ENCODE peak calls at places on chromosomes 5 and 9, in seven cellular contexts. One of them, this sample, is unnamed.

GRCh38 chr9:124381073-124381945 is 33.9 kb downstream of the PSMB7 start:
- DNase-seq in neural crest cell: no peak
- DNase-seq in HT1080: peak
- DNase-seq in stimulated activated CD8-positive, alpha-beta memory T cell treated with anti-CD3 and anti-CD28 coated beads, Interleukin-12 subunit alpha, Interleukin-12 subunit beta, amount 100 ng/mL, for 1 hour: no peak
- DNase-seq in NCI-H524 treated with DMSO at 0.1 percent for 48 hours: no peak
- DNase-seq in fibroblast of pulmonary artery: no peak
- DNase-seq in gastrocnemius medialis: no peak
- DNase-seq in this sample: no peak

GRCh38 chr9:130008577-130008976 is 34.4 kb downstream of the FNBP1 start:
- DNase-seq in neural crest cell: no peak
- DNase-seq in HT1080: no peak
- DNase-seq in stimulated activated CD8-positive, alpha-beta memory T cell treated with anti-CD3 and anti-CD28 coated beads, Interleukin-12 subunit alpha, Interleukin-12 subunit beta, amount 100 ng/mL, for 1 hour: no peak
- DNase-seq in NCI-H524 treated with DMSO at 0.1 percent for 48 hours: no peak
- DNase-seq in fibroblast of pulmonary artery: no peak
- DNase-seq in gastrocnemius medialis: no peak
- DNase-seq in this sample: no peak

GRCh38 chr5:73498057-73498992 is at the start of gene BTF3:
- DNase-seq in neural crest cell: peak
- DNase-seq in HT1080: peak
- DNase-seq in stimulated activated CD8-positive, alpha-beta memory T cell treated with anti-CD3 and anti-CD28 coated beads, Interleukin-12 subunit alpha, Interleukin-12 subunit beta, amount 100 ng/mL, for 1 hour: peak
- DNase-seq in NCI-H524 treated with DMSO at 0.1 percent for 48 hours: peak
- DNase-seq in fibroblast of pulmonary artery: peak
- DNase-seq in gastrocnemius medialis: peak
- DNase-seq in this sample: peak

GRCh38 chr5:40985501-40985900 is 76.2 kb downstream of the C7 start:
- DNase-seq in neural crest cell: no peak
- DNase-seq in HT1080: no peak
- DNase-seq in stimulated activated CD8-positive, alpha-beta memory T cell treated with anti-CD3 and anti-CD28 coated beads, Interleukin-12 subunit alpha, Interleukin-12 subunit beta, amount 100 ng/mL, for 1 hour: no peak
- DNase-seq in NCI-H524 treated with DMSO at 0.1 percent for 48 hours: no peak
- DNase-seq in fibroblast of pulmonary artery: no peak
- DNase-seq in gastrocnemius medialis: no peak
- DNase-seq in this sample: no peak

GRCh38 chr9:35162605-35163315 is 951 bp downstream of the UNC13B start:
- DNase-seq in neural crest cell: no peak
- DNase-seq in HT1080: no peak
- DNase-seq in stimulated activated CD8-positive, alpha-beta memory T cell treated with anti-CD3 and anti-CD28 coated beads, Interleukin-12 subunit alpha, Interleukin-12 subunit beta, amount 100 ng/mL, for 1 hour: no peak
- DNase-seq in NCI-H524 treated with DMSO at 0.1 percent for 48 hours: peak
- DNase-seq in fibroblast of pulmonary artery: no peak
- DNase-seq in gastrocnemius medialis: no peak
- DNase-seq in this sample: no peak

GRCh38 chr9:93713716-93714115 is 137.3 kb downstream of the PHF2 start:
- DNase-seq in neural crest cell: no peak
- DNase-seq in HT1080: peak
- DNase-seq in stimulated activated CD8-positive, alpha-beta memory T cell treated with anti-CD3 and anti-CD28 coated beads, Interleukin-12 subunit alpha, Interleukin-12 subunit beta, amount 100 ng/mL, for 1 hour: no peak
- DNase-seq in NCI-H524 treated with DMSO at 0.1 percent for 48 hours: no peak
- DNase-seq in fibroblast of pulmonary artery: no peak
- DNase-seq in gastrocnemius medialis: no peak
- DNase-seq in this sample: no peak

GRCh38 chr9:137138701-137139467 is at the start of gene GRIN1:
- DNase-seq in neural crest cell: no peak
- DNase-seq in HT1080: no peak
- DNase-seq in stimulated activated CD8-positive, alpha-beta memory T cell treated with anti-CD3 and anti-CD28 coated beads, Interleukin-12 subunit alpha, Interleukin-12 subunit beta, amount 100 ng/mL, for 1 hour: no peak
- DNase-seq in NCI-H524 treated with DMSO at 0.1 percent for 48 hours: no peak
- DNase-seq in fibroblast of pulmonary artery: peak
- DNase-seq in gastrocnemius medialis: no peak
- DNase-seq in this sample: no peak

GRCh38 chr9:89038354-89039091 is 47.3 kb downstream of the S1PR3 start:
- DNase-seq in neural crest cell: no peak
- DNase-seq in HT1080: peak
- DNase-seq in stimulated activated CD8-positive, alpha-beta memory T cell treated with anti-CD3 and anti-CD28 coated beads, Interleukin-12 subunit alpha, Interleukin-12 subunit beta, amount 100 ng/mL, for 1 hour: no peak
- DNase-seq in NCI-H524 treated with DMSO at 0.1 percent for 48 hours: no peak
- DNase-seq in fibroblast of pulmonary artery: peak
- DNase-seq in gastrocnemius medialis: peak
- DNase-seq in this sample: no peak

GRCh38 chr5:109961755-109962154 is 272.0 kb downstream of the MAN2A1 start:
- DNase-seq in neural crest cell: no peak
- DNase-seq in HT1080: no peak
- DNase-seq in stimulated activated CD8-positive, alpha-beta memory T cell treated with anti-CD3 and anti-CD28 coated beads, Interleukin-12 subunit alpha, Interleukin-12 subunit beta, amount 100 ng/mL, for 1 hour: no peak
- DNase-seq in NCI-H524 treated with DMSO at 0.1 percent for 48 hours: no peak
- DNase-seq in fibroblast of pulmonary artery: no peak
- DNase-seq in gastrocnemius medialis: no peak
- DNase-seq in this sample: no peak

GRCh38 chr5:76372320-76373054 is 30.6 kb upstream of the IQGAP2 start:
- DNase-seq in neural crest cell: no peak
- DNase-seq in HT1080: peak
- DNase-seq in stimulated activated CD8-positive, alpha-beta memory T cell treated with anti-CD3 and anti-CD28 coated beads, Interleukin-12 subunit alpha, Interleukin-12 subunit beta, amount 100 ng/mL, for 1 hour: no peak
- DNase-seq in NCI-H524 treated with DMSO at 0.1 percent for 48 hours: no peak
- DNase-seq in fibroblast of pulmonary artery: peak
- DNase-seq in gastrocnemius medialis: no peak
- DNase-seq in this sample: no peak

GRCh38 chr5:57476743-57477142 is 5.9 kb downstream of the ACTBL2 start:
- DNase-seq in neural crest cell: no peak
- DNase-seq in HT1080: no peak
- DNase-seq in stimulated activated CD8-positive, alpha-beta memory T cell treated with anti-CD3 and anti-CD28 coated beads, Interleukin-12 subunit alpha, Interleukin-12 subunit beta, amount 100 ng/mL, for 1 hour: no peak
- DNase-seq in NCI-H524 treated with DMSO at 0.1 percent for 48 hours: no peak
- DNase-seq in fibroblast of pulmonary artery: no peak
- DNase-seq in gastrocnemius medialis: no peak
- DNase-seq in this sample: no peak

GRCh38 chr9:93093449-93094293 is 2.3 kb upstream of the CARD19 start:
- DNase-seq in neural crest cell: no peak
- DNase-seq in HT1080: no peak
- DNase-seq in stimulated activated CD8-positive, alpha-beta memory T cell treated with anti-CD3 and anti-CD28 coated beads, Interleukin-12 subunit alpha, Interleukin-12 subunit beta, amount 100 ng/mL, for 1 hour: no peak
- DNase-seq in NCI-H524 treated with DMSO at 0.1 percent for 48 hours: no peak
- DNase-seq in fibroblast of pulmonary artery: no peak
- DNase-seq in gastrocnemius medialis: peak
- DNase-seq in this sample: no peak

GRCh38 chr5:121913397-121913796 is 48.4 kb upstream of the SRFBP1 start:
- DNase-seq in neural crest cell: no peak
- DNase-seq in HT1080: no peak
- DNase-seq in stimulated activated CD8-positive, alpha-beta memory T cell treated with anti-CD3 and anti-CD28 coated beads, Interleukin-12 subunit alpha, Interleukin-12 subunit beta, amount 100 ng/mL, for 1 hour: no peak
- DNase-seq in NCI-H524 treated with DMSO at 0.1 percent for 48 hours: peak
- DNase-seq in fibroblast of pulmonary artery: no peak
- DNase-seq in gastrocnemius medialis: no peak
- DNase-seq in this sample: no peak

GRCh38 chr5:171162602-171163001 is 146.4 kb upstream of the TLX3 start:
- DNase-seq in neural crest cell: peak
- DNase-seq in HT1080: peak
- DNase-seq in stimulated activated CD8-positive, alpha-beta memory T cell treated with anti-CD3 and anti-CD28 coated beads, Interleukin-12 subunit alpha, Interleukin-12 subunit beta, amount 100 ng/mL, for 1 hour: no peak
- DNase-seq in NCI-H524 treated with DMSO at 0.1 percent for 48 hours: no peak
- DNase-seq in fibroblast of pulmonary artery: peak
- DNase-seq in gastrocnemius medialis: no peak
- DNase-seq in this sample: no peak

GRCh38 chr5:37882636-37883035 is 42.8 kb upstream of the GDNF start:
- DNase-seq in neural crest cell: no peak
- DNase-seq in HT1080: no peak
- DNase-seq in stimulated activated CD8-positive, alpha-beta memory T cell treated with anti-CD3 and anti-CD28 coated beads, Interleukin-12 subunit alpha, Interleukin-12 subunit beta, amount 100 ng/mL, for 1 hour: no peak
- DNase-seq in NCI-H524 treated with DMSO at 0.1 percent for 48 hours: no peak
- DNase-seq in fibroblast of pulmonary artery: no peak
- DNase-seq in gastrocnemius medialis: no peak
- DNase-seq in this sample: no peak

GRCh38 chr5:106827061-106827460 is 843.7 kb downstream of the EFNA5 start:
- DNase-seq in neural crest cell: no peak
- DNase-seq in HT1080: no peak
- DNase-seq in stimulated activated CD8-positive, alpha-beta memory T cell treated with anti-CD3 and anti-CD28 coated beads, Interleukin-12 subunit alpha, Interleukin-12 subunit beta, amount 100 ng/mL, for 1 hour: no peak
- DNase-seq in NCI-H524 treated with DMSO at 0.1 percent for 48 hours: no peak
- DNase-seq in fibroblast of pulmonary artery: peak
- DNase-seq in gastrocnemius medialis: no peak
- DNase-seq in this sample: no peak

GRCh38 chr9:16121593-16121992 is 568.8 kb downstream of the CCDC171 start:
- DNase-seq in neural crest cell: no peak
- DNase-seq in HT1080: peak
- DNase-seq in stimulated activated CD8-positive, alpha-beta memory T cell treated with anti-CD3 and anti-CD28 coated beads, Interleukin-12 subunit alpha, Interleukin-12 subunit beta, amount 100 ng/mL, for 1 hour: no peak
- DNase-seq in NCI-H524 treated with DMSO at 0.1 percent for 48 hours: no peak
- DNase-seq in fibroblast of pulmonary artery: peak
- DNase-seq in gastrocnemius medialis: no peak
- DNase-seq in this sample: no peak

GRCh38 chr5:129971684-129972083 is 67.4 kb downstream of the CHSY3 start:
- DNase-seq in neural crest cell: no peak
- DNase-seq in HT1080: no peak
- DNase-seq in stimulated activated CD8-positive, alpha-beta memory T cell treated with anti-CD3 and anti-CD28 coated beads, Interleukin-12 subunit alpha, Interleukin-12 subunit beta, amount 100 ng/mL, for 1 hour: no peak
- DNase-seq in NCI-H524 treated with DMSO at 0.1 percent for 48 hours: no peak
- DNase-seq in fibroblast of pulmonary artery: no peak
- DNase-seq in gastrocnemius medialis: no peak
- DNase-seq in this sample: no peak

GRCh38 chr9:134010774-134011173 is 14.5 kb upstream of the BRD3OS start:
- DNase-seq in neural crest cell: no peak
- DNase-seq in HT1080: no peak
- DNase-seq in stimulated activated CD8-positive, alpha-beta memory T cell treated with anti-CD3 and anti-CD28 coated beads, Interleukin-12 subunit alpha, Interleukin-12 subunit beta, amount 100 ng/mL, for 1 hour: no peak
- DNase-seq in NCI-H524 treated with DMSO at 0.1 percent for 48 hours: peak
- DNase-seq in fibroblast of pulmonary artery: no peak
- DNase-seq in gastrocnemius medialis: no peak
- DNase-seq in this sample: no peak

GRCh38 chr5:160894-161540 is 30.3 kb upstream of the LRRC14B start:
- DNase-seq in neural crest cell: no peak
- DNase-seq in HT1080: no peak
- DNase-seq in stimulated activated CD8-positive, alpha-beta memory T cell treated with anti-CD3 and anti-CD28 coated beads, Interleukin-12 subunit alpha, Interleukin-12 subunit beta, amount 100 ng/mL, for 1 hour: no peak
- DNase-seq in NCI-H524 treated with DMSO at 0.1 percent for 48 hours: no peak
- DNase-seq in fibroblast of pulmonary artery: no peak
- DNase-seq in gastrocnemius medialis: no peak
- DNase-seq in this sample: no peak

GRCh38 chr5:18395126-18396110 is 761.2 kb downstream of the TAF11L14 start:
- DNase-seq in neural crest cell: no peak
- DNase-seq in HT1080: no peak
- DNase-seq in stimulated activated CD8-positive, alpha-beta memory T cell treated with anti-CD3 and anti-CD28 coated beads, Interleukin-12 subunit alpha, Interleukin-12 subunit beta, amount 100 ng/mL, for 1 hour: no peak
- DNase-seq in NCI-H524 treated with DMSO at 0.1 percent for 48 hours: no peak
- DNase-seq in fibroblast of pulmonary artery: no peak
- DNase-seq in gastrocnemius medialis: no peak
- DNase-seq in this sample: no peak

GRCh38 chr5:179406031-179406681 is 60.9 kb upstream of the ADAMTS2 start:
- DNase-seq in neural crest cell: no peak
- DNase-seq in HT1080: no peak
- DNase-seq in stimulated activated CD8-positive, alpha-beta memory T cell treated with anti-CD3 and anti-CD28 coated beads, Interleukin-12 subunit alpha, Interleukin-12 subunit beta, amount 100 ng/mL, for 1 hour: no peak
- DNase-seq in NCI-H524 treated with DMSO at 0.1 percent for 48 hours: no peak
- DNase-seq in fibroblast of pulmonary artery: peak
- DNase-seq in gastrocnemius medialis: no peak
- DNase-seq in this sample: no peak

GRCh38 chr5:93924628-93925027 is 183.2 kb upstream of the POU5F2 start:
- DNase-seq in neural crest cell: no peak
- DNase-seq in HT1080: no peak
- DNase-seq in stimulated activated CD8-positive, alpha-beta memory T cell treated with anti-CD3 and anti-CD28 coated beads, Interleukin-12 subunit alpha, Interleukin-12 subunit beta, amount 100 ng/mL, for 1 hour: no peak
- DNase-seq in NCI-H524 treated with DMSO at 0.1 percent for 48 hours: no peak
- DNase-seq in fibroblast of pulmonary artery: peak
- DNase-seq in gastrocnemius medialis: no peak
- DNase-seq in this sample: no peak

GRCh38 chr9:128362774-128363173 is 8.4 kb upstream of the URM1 start:
- DNase-seq in neural crest cell: no peak
- DNase-seq in HT1080: no peak
- DNase-seq in stimulated activated CD8-positive, alpha-beta memory T cell treated with anti-CD3 and anti-CD28 coated beads, Interleukin-12 subunit alpha, Interleukin-12 subunit beta, amount 100 ng/mL, for 1 hour: no peak
- DNase-seq in NCI-H524 treated with DMSO at 0.1 percent for 48 hours: no peak
- DNase-seq in fibroblast of pulmonary artery: no peak
- DNase-seq in gastrocnemius medialis: no peak
- DNase-seq in this sample: no peak

GRCh38 chr5:150497274-150497988 is 10.5 kb upstream of the NDST1 start:
- DNase-seq in neural crest cell: no peak
- DNase-seq in HT1080: peak
- DNase-seq in stimulated activated CD8-positive, alpha-beta memory T cell treated with anti-CD3 and anti-CD28 coated beads, Interleukin-12 subunit alpha, Interleukin-12 subunit beta, amount 100 ng/mL, for 1 hour: no peak
- DNase-seq in NCI-H524 treated with DMSO at 0.1 percent for 48 hours: no peak
- DNase-seq in fibroblast of pulmonary artery: peak
- DNase-seq in gastrocnemius medialis: peak
- DNase-seq in this sample: no peak

GRCh38 chr5:55276771-55277170 is 30.7 kb downstream of the DHX29 start:
- DNase-seq in neural crest cell: no peak
- DNase-seq in HT1080: peak
- DNase-seq in stimulated activated CD8-positive, alpha-beta memory T cell treated with anti-CD3 and anti-CD28 coated beads, Interleukin-12 subunit alpha, Interleukin-12 subunit beta, amount 100 ng/mL, for 1 hour: no peak
- DNase-seq in NCI-H524 treated with DMSO at 0.1 percent for 48 hours: no peak
- DNase-seq in fibroblast of pulmonary artery: no peak
- DNase-seq in gastrocnemius medialis: peak
- DNase-seq in this sample: no peak

GRCh38 chr5:31825775-31826068 is 186.8 kb downstream of the PDZD2 start:
- DNase-seq in neural crest cell: no peak
- DNase-seq in HT1080: no peak
- DNase-seq in stimulated activated CD8-positive, alpha-beta memory T cell treated with anti-CD3 and anti-CD28 coated beads, Interleukin-12 subunit alpha, Interleukin-12 subunit beta, amount 100 ng/mL, for 1 hour: no peak
- DNase-seq in NCI-H524 treated with DMSO at 0.1 percent for 48 hours: no peak
- DNase-seq in fibroblast of pulmonary artery: no peak
- DNase-seq in gastrocnemius medialis: no peak
- DNase-seq in this sample: no peak

GRCh38 chr9:116389546-116390305 is 236.1 kb downstream of the PAPPA start:
- DNase-seq in neural crest cell: no peak
- DNase-seq in HT1080: peak
- DNase-seq in stimulated activated CD8-positive, alpha-beta memory T cell treated with anti-CD3 and anti-CD28 coated beads, Interleukin-12 subunit alpha, Interleukin-12 subunit beta, amount 100 ng/mL, for 1 hour: no peak
- DNase-seq in NCI-H524 treated with DMSO at 0.1 percent for 48 hours: no peak
- DNase-seq in fibroblast of pulmonary artery: no peak
- DNase-seq in gastrocnemius medialis: no peak
- DNase-seq in this sample: no peak

GRCh38 chr9:84975926-84976325 is 306.4 kb downstream of the NTRK2 start:
- DNase-seq in neural crest cell: no peak
- DNase-seq in HT1080: peak
- DNase-seq in stimulated activated CD8-positive, alpha-beta memory T cell treated with anti-CD3 and anti-CD28 coated beads, Interleukin-12 subunit alpha, Interleukin-12 subunit beta, amount 100 ng/mL, for 1 hour: no peak
- DNase-seq in NCI-H524 treated with DMSO at 0.1 percent for 48 hours: no peak
- DNase-seq in fibroblast of pulmonary artery: no peak
- DNase-seq in gastrocnemius medialis: no peak
- DNase-seq in this sample: no peak

GRCh38 chr9:116585896-116586295 is 101.2 kb upstream of the TRIM32 start:
- DNase-seq in neural crest cell: no peak
- DNase-seq in HT1080: no peak
- DNase-seq in stimulated activated CD8-positive, alpha-beta memory T cell treated with anti-CD3 and anti-CD28 coated beads, Interleukin-12 subunit alpha, Interleukin-12 subunit beta, amount 100 ng/mL, for 1 hour: no peak
- DNase-seq in NCI-H524 treated with DMSO at 0.1 percent for 48 hours: no peak
- DNase-seq in fibroblast of pulmonary artery: no peak
- DNase-seq in gastrocnemius medialis: no peak
- DNase-seq in this sample: no peak

GRCh38 chr5:172478256-172478655 is 23.9 kb upstream of the SH3PXD2B start:
- DNase-seq in neural crest cell: no peak
- DNase-seq in HT1080: no peak
- DNase-seq in stimulated activated CD8-positive, alpha-beta memory T cell treated with anti-CD3 and anti-CD28 coated beads, Interleukin-12 subunit alpha, Interleukin-12 subunit beta, amount 100 ng/mL, for 1 hour: no peak
- DNase-seq in NCI-H524 treated with DMSO at 0.1 percent for 48 hours: no peak
- DNase-seq in fibroblast of pulmonary artery: no peak
- DNase-seq in gastrocnemius medialis: no peak
- DNase-seq in this sample: no peak

GRCh38 chr9:4048441-4048840 is 251.4 kb downstream of the GLIS3 start:
- DNase-seq in neural crest cell: no peak
- DNase-seq in HT1080: peak
- DNase-seq in stimulated activated CD8-positive, alpha-beta memory T cell treated with anti-CD3 and anti-CD28 coated beads, Interleukin-12 subunit alpha, Interleukin-12 subunit beta, amount 100 ng/mL, for 1 hour: no peak
- DNase-seq in NCI-H524 treated with DMSO at 0.1 percent for 48 hours: no peak
- DNase-seq in fibroblast of pulmonary artery: peak
- DNase-seq in gastrocnemius medialis: no peak
- DNase-seq in this sample: no peak

GRCh38 chr9:87016681-87017080 is 69.4 kb upstream of the GAS1 start:
- DNase-seq in neural crest cell: no peak
- DNase-seq in HT1080: no peak
- DNase-seq in stimulated activated CD8-positive, alpha-beta memory T cell treated with anti-CD3 and anti-CD28 coated beads, Interleukin-12 subunit alpha, Interleukin-12 subunit beta, amount 100 ng/mL, for 1 hour: no peak
- DNase-seq in NCI-H524 treated with DMSO at 0.1 percent for 48 hours: no peak
- DNase-seq in fibroblast of pulmonary artery: peak
- DNase-seq in gastrocnemius medialis: no peak
- DNase-seq in this sample: no peak

GRCh38 chr9:69295872-69296562 is 29.0 kb upstream of the ENTREP1 start:
- DNase-seq in neural crest cell: no peak
- DNase-seq in HT1080: no peak
- DNase-seq in stimulated activated CD8-positive, alpha-beta memory T cell treated with anti-CD3 and anti-CD28 coated beads, Interleukin-12 subunit alpha, Interleukin-12 subunit beta, amount 100 ng/mL, for 1 hour: no peak
- DNase-seq in NCI-H524 treated with DMSO at 0.1 percent for 48 hours: no peak
- DNase-seq in fibroblast of pulmonary artery: peak
- DNase-seq in gastrocnemius medialis: peak
- DNase-seq in this sample: no peak

GRCh38 chr5:89351975-89352374 is 469.0 kb upstream of the MEF2C start:
- DNase-seq in neural crest cell: no peak
- DNase-seq in HT1080: no peak
- DNase-seq in stimulated activated CD8-positive, alpha-beta memory T cell treated with anti-CD3 and anti-CD28 coated beads, Interleukin-12 subunit alpha, Interleukin-12 subunit beta, amount 100 ng/mL, for 1 hour: no peak
- DNase-seq in NCI-H524 treated with DMSO at 0.1 percent for 48 hours: no peak
- DNase-seq in fibroblast of pulmonary artery: no peak
- DNase-seq in gastrocnemius medialis: no peak
- DNase-seq in this sample: no peak

GRCh38 chr9:3856592-3856991 is 330.8 kb upstream of the RFX3 start:
- DNase-seq in neural crest cell: no peak
- DNase-seq in HT1080: peak
- DNase-seq in stimulated activated CD8-positive, alpha-beta memory T cell treated with anti-CD3 and anti-CD28 coated beads, Interleukin-12 subunit alpha, Interleukin-12 subunit beta, amount 100 ng/mL, for 1 hour: no peak
- DNase-seq in NCI-H524 treated with DMSO at 0.1 percent for 48 hours: no peak
- DNase-seq in fibroblast of pulmonary artery: peak
- DNase-seq in gastrocnemius medialis: no peak
- DNase-seq in this sample: no peak

This sample was measured in GM18507.